ENCODE peak calls at places on chromosomes 6 and 20, in four cellular contexts. G is adrenal gland, X is A549, U is esophagus squamous epithelium. H is an unnamed sample.

GRCh38 chr20:61055130-61055529 is 196.9 kb upstream of the CDH4 start:
- DNase-seq in G (no peak), U (no peak), X (no peak), H (no peak)

GRCh38 chr6:12394170-12394569 is 104.0 kb downstream of the EDN1 start:
- DNase-seq in U (no peak), G (no peak), X (no peak), H (no peak)

GRCh38 chr6:133131621-133132020 is 109.5 kb upstream of the EYA4 start:
- DNase-seq in G (peak; percentile 80), X (no peak), U (no peak), H (no peak)

GRCh38 chr6:46048646-46049297 is 33.1 kb upstream of the CLIC5 start:
- DNase-seq in X (no peak), G (no peak), U (no peak), H (no peak)

GRCh38 chr6:105332576-105332975 is 70.3 kb downstream of the PREP start:
- DNase-seq in G (no peak), U (no peak), X (no peak), H (no peak)

GRCh38 chr20:33653218-33653899 is 8.8 kb upstream of the C20orf144 start:
- DNase-seq in U (no peak), G (peak; percentile 70), X (peak; percentile 72), H (peak; percentile 67)

GRCh38 chr6:37232430-37233017 is 25.0 kb upstream of the TBC1D22B start:
- DNase-seq in G (no peak), U (no peak), X (no peak), H (no peak)

GRCh38 chr6:101417899-101418298 is 24.4 kb downstream of the GRIK2 start:
- DNase-seq in U (no peak), G (no peak), X (no peak), H (no peak)

GRCh38 chr6:20708367-20709124 is 174.3 kb downstream of the CDKAL1 start:
- DNase-seq in G (no peak), X (no peak), U (no peak), H (no peak)

GRCh38 chr20:50625986-50626677 is 65.2 kb downstream of the RIPOR3 start:
- DNase-seq in X (peak; percentile 73), U (no peak), G (peak; percentile 33), H (peak; percentile 61)

GRCh38 chr6:99603421-99604160 is 3.0 kb upstream of the PRDM13 start:
- DNase-seq in G (no peak), X (peak; percentile 14), U (no peak), H (no peak)

GRCh38 chr6:10759884-10760329 is 12.3 kb downstream of the TMEM14B start:
- DNase-seq in G (peak; percentile 89), X (peak; percentile 71), U (no peak), H (no peak)

GRCh38 chr6:18465410-18466154 is 78.4 kb downstream of the RNF144B start:
- DNase-seq in X (no peak), U (no peak), G (no peak), H (no peak)

GRCh38 chr20:32480361-32481199 is 104.6 kb downstream of the NOL4L start:
- DNase-seq in X (no peak), G (no peak), U (no peak), H (no peak)

GRCh38 chr6:84422380-84422968 is 195.0 kb upstream of the CEP162 start:
- DNase-seq in U (no peak), G (peak; percentile 25), X (peak; percentile 64), H (peak; percentile 18)

GRCh38 chr6:11585426-11586016 is 48.0 kb downstream of the TMEM170B start:
- DNase-seq in X (peak; percentile 58), G (no peak), U (no peak), H (no peak)

GRCh38 chr20:2688041-2688591 is 4.5 kb upstream of the EBF4 start:
- DNase-seq in X (peak; percentile 59), U (no peak), G (peak; percentile 66), H (peak; percentile 69)

GRCh38 chr6:2038096-2038495 is 207.3 kb downstream of the GMDS start:
- DNase-seq in G (no peak), U (no peak), X (no peak), H (no peak)

GRCh38 chr20:17611290-17611539 is 41.3 kb downstream of the DSTN start:
- DNase-seq in G (no peak), X (peak; percentile 66), U (no peak), H (no peak)

GRCh38 chr6:81863123-81863522 is 110.6 kb upstream of the TENT5A start:
- DNase-seq in X (no peak), G (no peak), U (no peak), H (no peak)

GRCh38 chr6:1737463-1738311 is 128.0 kb downstream of the FOXC1 start:
- DNase-seq in X (no peak), U (no peak), G (no peak), H (no peak)

GRCh38 chr6:105991561-105992314 is 94.4 kb upstream of the PRDM1 start:
- DNase-seq in U (no peak), G (no peak), X (no peak), H (no peak)

GRCh38 chr6:168232528-168232927 is 87.0 kb downstream of the DACT2 start:
- DNase-seq in G (no peak), X (no peak), U (no peak), H (no peak)

GRCh38 chr6:797479-798077 is 104.6 kb upstream of the EXOC2 start:
- DNase-seq in X (peak; percentile 51), U (no peak), G (peak; percentile 62), H (peak; percentile 32)

GRCh38 chr20:3407426-3408250 is at the start of gene DNAAF9:
- DNase-seq in G (peak; percentile 78), U (no peak), X (peak; percentile 88), H (peak; percentile 82)

GRCh38 chr20:24695529-24696225 is 226.2 kb downstream of the SYNDIG1 start:
- DNase-seq in G (no peak), X (no peak), U (no peak), H (no peak)

GRCh38 chr6:21327326-21328140 is 266.0 kb upstream of the SOX4 start:
- DNase-seq in X (no peak), G (no peak), U (no peak), H (no peak)

GRCh38 chr6:85390105-85390728 is 59.7 kb upstream of the NT5E start:
- DNase-seq in X (peak; percentile 77), G (no peak), U (no peak), H (no peak)

GRCh38 chr6:11263185-11263817 is 30.8 kb upstream of the NEDD9 start:
- DNase-seq in U (no peak), G (peak; percentile 62), X (peak; percentile 72), H (peak; percentile 66)

GRCh38 chr6:43009124-43009523 is 4.6 kb downstream of the MEA1 start:
- DNase-seq in U (no peak), G (peak; percentile 45), X (peak; percentile 58), H (no peak)

GRCh38 chr20:19883501-19883900 is 125.4 kb downstream of the RIN2 start:
- DNase-seq in X (no peak), U (no peak), G (no peak), H (no peak)
- H3K4me1 ChIP-seq in X (peaks cover 81% of the 10 kb centered on the region), U (peaks cover 27% of the 10 kb centered on the region), G (peaks cover 51% of the 10 kb centered on the region), H (peaks cover 40% of the 10 kb centered on the region)

GRCh38 chr6:31834704-31835375 is 7.3 kb downstream of the HSPA1B start:
- DNase-seq in U (peak; percentile 21), X (peak; percentile 79), G (peak; percentile 82), H (peak; percentile 83)
- TF ChIP-seq POLR2A in U (no peak), X (peak; percentile 95), G (peak; percentile 72), H (no peak)

DNA sequence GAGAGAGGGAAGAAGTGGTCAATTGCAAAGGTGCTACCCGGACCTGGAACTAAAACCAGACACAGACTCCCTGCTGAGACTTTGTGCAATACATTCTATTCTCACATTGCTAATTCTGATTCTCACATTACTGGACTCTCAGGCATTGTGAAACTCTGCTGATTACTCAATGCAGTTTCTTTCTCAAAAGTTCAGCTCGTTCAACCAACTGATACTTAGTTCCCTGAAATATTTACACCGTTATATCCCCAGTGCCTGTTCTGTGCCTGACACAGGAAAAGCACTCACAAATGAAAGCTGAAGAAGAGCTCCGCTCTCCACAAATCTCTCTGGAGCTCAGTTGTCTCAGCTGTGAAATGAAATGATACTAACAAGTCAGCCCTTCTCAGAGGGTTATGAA is 503 bp upstream of the SLPI start:
- DNase-seq in X (peak; percentile 39), U (no peak), G (no peak), H (no peak)
- H3K4me3 ChIP-seq in X (peak overlapping the region; percentile 11), U (peak overlapping the region; percentile 57), G (no peak overlapping the region), H (no peak overlapping the region)

GRCh38 chr6:3650341-3650958 is 101.1 kb downstream of the PXDC1 start:
- DNase-seq in X (no peak), U (no peak), G (no peak), H (no peak)
- H3K4me1 ChIP-seq in X (no peaks in the 10 kb centered on the region), U (no peaks in the 10 kb centered on the region), G (no peaks in the 10 kb centered on the region), H (no peaks in the 10 kb centered on the region)

GRCh38 chr6:82957171-82957894 is 108.3 kb downstream of the UBE3D start:
- DNase-seq in G (no peak), X (no peak), U (no peak), H (no peak)
- TF ChIP-seq POLR2A in G (no peak), X (no peak), U (no peak), H (no peak)